ENCODE peak calls at places on chromosomes 16 and 17, in seven cellular contexts. S is stimulated activated CD4-positive, alpha-beta T cell treated with anti-CD3 and anti-CD28 coated beads, Interleukin-2, amount 100 ng/mL, for 48 hours; M is BJ; N is NCI-H2171; L is lung; Y is choroid plexus epithelial cell; E is HEK293T. D is an unnamed sample.

GRCh38 chr17:73194514-73195222 is 1.8 kb downstream of the COG1 start:
- DNase-seq in Y (peak), L (no peak), M (no peak), N (no peak), E (no peak), S (no peak), D (peak)

GRCh38 chr17:74262601-74263000 is 11.4 kb upstream of the DNAI2 start:
- DNase-seq in N (no peak), Y (no peak), M (no peak), E (no peak), L (no peak), S (no peak), D (no peak)

GRCh38 chr17:34220776-34221390 is 34.2 kb upstream of the CCL2 start:
- DNase-seq in S (no peak), M (no peak), Y (no peak), N (no peak), E (no peak), L (peak), D (no peak)

GRCh38 chr17:27376637-27377547 is 79.4 kb upstream of the KSR1 start:
- DNase-seq in E (no peak), Y (peak), L (no peak), M (no peak), S (no peak), N (no peak), D (no peak)

GRCh38 chr17:73722163-73722562 is 77.9 kb upstream of the SDK2 start:
- DNase-seq in E (no peak), S (no peak), M (no peak), Y (no peak), L (no peak), N (peak), D (no peak)

GRCh38 chr17:75652934-75653549 is 13.9 kb downstream of the RECQL5 start:
- DNase-seq in Y (peak), N (peak), M (no peak), S (no peak), L (no peak), E (peak), D (peak)

GRCh38 chr16:27365142-27366089 is 36.6 kb upstream of the IL21R start:
- DNase-seq in M (no peak), N (no peak), S (no peak), L (no peak), E (no peak), Y (peak), D (peak)

GRCh38 chr17:29929006-29929543 is 953 bp downstream of the SSH2 start:
- DNase-seq in L (peak), S (no peak), M (no peak), E (peak), Y (peak), N (peak), D (peak)

GRCh38 chr17:75349589-75349988 is 55.9 kb downstream of the GRB2 start:
- DNase-seq in N (no peak), Y (no peak), L (no peak), E (no peak), M (no peak), S (no peak), D (no peak)

GRCh38 chr16:88735121-88735520 is 28.8 kb downstream of the CTU2 start:
- DNase-seq in Y (no peak), N (no peak), E (no peak), M (no peak), L (no peak), S (no peak), D (no peak)

GRCh38 chr16:58032710-58033293 is 7.2 kb downstream of the MMP15 start:
- DNase-seq in Y (peak), S (no peak), N (no peak), E (no peak), M (no peak), L (peak), D (no peak)

GRCh38 chr17:40558651-40559015 is 6.6 kb downstream of the CCR7 start:
- DNase-seq in E (no peak), S (no peak), L (no peak), N (no peak), Y (no peak), M (no peak), D (no peak)

GRCh38 chr16:87933140-87933495 is 3.2 kb downstream of the CA5A start:
- DNase-seq in L (no peak), N (no peak), M (no peak), E (no peak), S (no peak), Y (no peak), D (no peak)

GRCh38 chr16:31010539-31010938 is at the start of gene STX1B:
- DNase-seq in S (no peak), E (peak), N (peak), Y (no peak), L (no peak), M (no peak), D (no peak)

GRCh38 chr17:77837917-77838316 is 120.6 kb upstream of the TNRC6C start:
- DNase-seq in S (no peak), Y (no peak), M (no peak), E (no peak), N (no peak), L (no peak), D (no peak)

GRCh38 chr16:51116353-51116752 is 34.7 kb downstream of the SALL1 start:
- DNase-seq in L (no peak), E (no peak), N (no peak), M (no peak), S (no peak), Y (no peak), D (no peak)

GRCh38 chr16:21157632-21158031 is 842 bp upstream of the LDAF1 start:
- DNase-seq in E (no peak), S (no peak), M (no peak), Y (no peak), N (no peak), L (no peak), D (no peak)

GRCh38 chr16:12535535-12536411 is 267.9 kb downstream of the CPPED1 start:
- DNase-seq in Y (peak), N (no peak), E (no peak), L (no peak), M (no peak), S (peak), D (no peak)

GRCh38 chr17:79216826-79217225 is 142.2 kb downstream of the ENGASE start:
- DNase-seq in Y (no peak), L (no peak), S (no peak), M (no peak), N (no peak), E (no peak), D (no peak)

GRCh38 chr17:8488931-8489330 is 53.2 kb downstream of the NDEL1 start:
- DNase-seq in S (no peak), Y (peak), E (no peak), L (no peak), M (peak), N (no peak), D (peak)

GRCh38 chr17:38456031-38456815 is 28.0 kb downstream of the ARHGAP23 start:
- DNase-seq in L (no peak), Y (no peak), N (no peak), M (no peak), E (no peak), S (no peak), D (peak)

GRCh38 chr17:48055531-48056245 is 7.5 kb downstream of the NFE2L1 start:
- DNase-seq in L (no peak), Y (peak), M (peak), E (no peak), N (no peak), S (peak), D (peak)

GRCh38 chr17:78682363-78682762 is 99.7 kb downstream of the CYTH1 start:
- DNase-seq in S (no peak), N (no peak), E (no peak), M (no peak), Y (no peak), L (no peak), D (no peak)

GRCh38 chr16:782766-783403 is 5.3 kb downstream of the RPUSD1 start:
- DNase-seq in Y (no peak), L (no peak), N (peak), S (no peak), M (no peak), E (no peak), D (no peak)

GRCh38 chr16:2148714-2149629 is 547 bp downstream of the RAB26 start:
- DNase-seq in Y (no peak), S (peak), E (no peak), L (no peak), N (no peak), M (no peak), D (no peak)

D was measured in mesenchymal stem cell.